ENCODE peak calls at places on chromosomes 3 and 15, in five cellular contexts. D is NCI-H510A treated with DMSO at 0.1 percent for 48 hours; I is AG09319; P is RKO; R is stimulated activated effector memory CD8-positive, alpha-beta T cell treated with anti-CD3 and anti-CD28 coated beads, Interleukin-12 subunit alpha, Interleukin-12 subunit beta, amount 100 ng/mL, for 72 hours. C is an unnamed sample.

GRCh38 chr15:69782809-69783208 is 314.9 kb downstream of the TLE3 start:
- DNase-seq in D (no peak), R (no peak), I (no peak), P (no peak), C (no peak)

GRCh38 chr3:131688370-131688769 is 185.6 kb upstream of the MRPL3 start:
- DNase-seq in I (no peak), R (no peak), D (no peak), P (no peak), C (no peak)

GRCh38 chr15:98292442-98293240 is 332.1 kb downstream of the ARRDC4 start:
- DNase-seq in R (peak), I (no peak), D (no peak), P (peak), C (peak)

GRCh38 chr15:74573987-74574386 is 33.0 kb downstream of the ARID3B start:
- DNase-seq in R (no peak), I (no peak), D (no peak), P (peak), C (no peak)

GRCh38 chr3:31105438-31106077 is 211.1 kb upstream of the GADL1 start:
- DNase-seq in I (peak), R (peak), P (peak), D (no peak), C (no peak)

GRCh38 chr3:191306428-191306827 is 22.8 kb upstream of the CCDC50 start:
- DNase-seq in D (no peak), I (no peak), P (no peak), R (no peak), C (no peak)

GRCh38 chr3:134485620-134486576 is at the start of the genes ANAPC13 and CEP63:
- DNase-seq in P (peak), D (peak), R (peak), I (peak), C (peak)

GRCh38 chr3:88632226-88632625 is 475.2 kb upstream of the EPHA3 start:
- DNase-seq in R (no peak), D (no peak), P (no peak), I (no peak), C (no peak)

GRCh38 chr15:75446146-75446545 is 5.3 kb downstream of the SIN3A start:
- DNase-seq in I (no peak), P (no peak), R (no peak), D (no peak), C (no peak)

GRCh38 chr3:52787246-52787645 is 7.3 kb upstream of the ITIH3 start:
- DNase-seq in R (no peak), P (no peak), D (no peak), I (no peak), C (no peak)

GRCh38 chr15:86743283-86743903 is 663.7 kb downstream of the AGBL1 start:
- DNase-seq in I (no peak), R (peak), D (no peak), P (peak), C (peak)

GRCh38 chr3:158272071-158272470 is 162.2 kb downstream of the RSRC1 start:
- DNase-seq in I (no peak), P (no peak), R (no peak), D (no peak), C (no peak)

GRCh38 chr3:72214065-72215048 is 429.4 kb upstream of the PROK2 start:
- DNase-seq in I (no peak), R (no peak), P (no peak), D (no peak), C (no peak)

GRCh38 chr15:52803543-52804306 is 13.6 kb upstream of the ONECUT1 start:
- DNase-seq in D (no peak), P (no peak), I (no peak), R (no peak), C (peak)

GRCh38 chr3:66989241-66989640 is 8.9 kb upstream of the KBTBD8 start:
- DNase-seq in I (no peak), R (no peak), D (no peak), P (no peak), C (peak)

GRCh38 chr15:68385671-68386586 is 46.0 kb downstream of the ITGA11 start:
- DNase-seq in I (no peak), D (no peak), R (no peak), P (no peak), C (no peak)

GRCh38 chr15:48090666-48091065 is 30.1 kb upstream of the SLC24A5 start:
- DNase-seq in D (no peak), P (no peak), I (no peak), R (no peak), C (no peak)

GRCh38 chr3:139505829-139506386 is 29.6 kb upstream of the RBP2 start:
- DNase-seq in D (no peak), P (no peak), I (no peak), R (no peak), C (no peak)

GRCh38 chr15:60859996-60860494 is 369.1 kb downstream of the RORA start:
- DNase-seq in I (peak), D (no peak), P (no peak), R (no peak), C (no peak)

GRCh38 chr15:52789601-52790165 is 453 bp downstream of the ONECUT1 start:
- DNase-seq in D (peak), P (no peak), R (no peak), I (no peak), C (peak)

GRCh38 chr3:10287936-10288574 is 4.7 kb downstream of the GHRL start:
- DNase-seq in I (no peak), R (no peak), D (no peak), P (no peak), C (no peak)

GRCh38 chr15:67082007-67082536 is 16.7 kb downstream of the SMAD3 start:
- DNase-seq in R (no peak), P (no peak), I (no peak), D (no peak), C (no peak)

GRCh38 chr15:48720646-48721045 is 75.1 kb upstream of the FBN1 start:
- DNase-seq in R (no peak), D (no peak), P (no peak), I (no peak), C (no peak)

GRCh38 chr3:1609416-1609815 is 489.2 kb upstream of the CNTN4 start:
- DNase-seq in D (no peak), R (no peak), I (no peak), P (no peak), C (no peak)

GRCh38 chr15:29670945-29671307 is 151.3 kb downstream of the TJP1 start:
- DNase-seq in I (peak), P (peak), D (no peak), R (no peak), C (no peak)

GRCh38 chr15:42276762-42277161 is 3.5 kb upstream of the TMEM87A start:
- DNase-seq in P (no peak), R (no peak), D (no peak), I (no peak), C (no peak)

GRCh38 chr3:9750556-9751411 is 1.0 kb downstream of the OGG1 start:
- DNase-seq in P (peak), I (no peak), R (no peak), D (no peak), C (no peak)

GRCh38 chr3:9957214-9957613 is 5.0 kb upstream of the PRRT3 start:
- DNase-seq in D (no peak), I (no peak), R (no peak), P (peak), C (peak)

GRCh38 chr15:58498821-58499580 is 67.2 kb downstream of the LIPC start:
- DNase-seq in R (no peak), P (no peak), D (no peak), I (peak), C (no peak)

GRCh38 chr3:175335229-175335628 is 476.1 kb downstream of the NAALADL2 start:
- DNase-seq in P (no peak), R (no peak), I (no peak), D (peak), C (no peak)

GRCh38 chr3:97872209-97873042 is 50.6 kb downstream of the CRYBG3 start:
- DNase-seq in D (no peak), R (no peak), P (peak), I (peak), C (no peak)

GRCh38 chr15:77064539-77065308 is 6.2 kb downstream of the TSPAN3 start:
- DNase-seq in D (no peak), I (no peak), P (peak), R (no peak), C (no peak)

GRCh38 chr15:72315706-72316370 is 4.1 kb downstream of the CELF6 start:
- DNase-seq in P (no peak), D (no peak), I (no peak), R (no peak), C (no peak)

GRCh38 chr3:127662051-127662469 is 10.7 kb upstream of the ABTB1 start:
- DNase-seq in D (no peak), R (no peak), I (no peak), P (no peak), C (no peak)

GRCh38 chr3:161890147-161890625 is 393.6 kb downstream of the OTOL1 start:
- DNase-seq in I (peak), R (no peak), D (no peak), P (peak), C (no peak)